ENCODE peak calls at places on chromosomes 5 and 9, in five cellular contexts. F is mesendoderm; U is IMR-90; Y is esophagus squamous epithelium; X is naive thymus-derived CD4-positive, alpha-beta T cell. Q is an unnamed sample.
A peak's percentile ranks its signal among the peaks of the same experiment; 100 is the strongest.

GRCh38 chr5:132474131-132474723 is 16.3 kb downstream of the IRF1 start:
- DNase-seq in F (peak; percentile 25), U (no peak), Y (no peak), X (no peak), Q (no peak)

GRCh38 chr9:29437515-29437914 is 1864.2 kb upstream of the C9orf72 start:
- DNase-seq in F (no peak), U (no peak), Y (no peak), X (no peak), Q (no peak)

GRCh38 chr5:170907758-170908157 is 45.9 kb downstream of the RANBP17 start:
- DNase-seq in F (no peak), U (peak; percentile 85), Y (no peak), X (no peak), Q (no peak)

GRCh38 chr5:127028822-127029457 is 1.4 kb downstream of the MARCHF3 start:
- DNase-seq in F (no peak), U (peak; percentile 36), Y (peak; percentile 6), X (no peak), Q (no peak)

GRCh38 chr5:145718956-145719355 is 116.2 kb downstream of the PRELID2 start:
- DNase-seq in F (peak; percentile 39), U (peak; percentile 65), Y (no peak), X (no peak), Q (no peak)

GRCh38 chr9:99253772-99254431 is 31.8 kb downstream of the SEC61B start:
- DNase-seq in F (peak; percentile 17), U (no peak), Y (no peak), X (no peak), Q (peak; percentile 21)

GRCh38 chr5:102807878-102808502 is 52.9 kb downstream of the PAM start:
- DNase-seq in F (peak; percentile 97), U (peak; percentile 79), Y (no peak), X (no peak), Q (no peak)

GRCh38 chr5:145130996-145131395 is 704.1 kb downstream of the PRELID2 start:
- DNase-seq in F (peak; percentile 11), U (no peak), Y (no peak), X (no peak), Q (no peak)

GRCh38 chr5:34598177-34598794 is 57.8 kb upstream of the RAI14 start:
- DNase-seq in F (no peak), U (peak; percentile 96), Y (no peak), X (no peak), Q (no peak)

GRCh38 chr5:24539625-24540024 is 105.2 kb downstream of the CDH10 start:
- DNase-seq in F (no peak), U (no peak), Y (no peak), X (no peak), Q (no peak)

GRCh38 chr5:54695198-54695966 is 177.8 kb downstream of the SNX18 start:
- DNase-seq in F (no peak), U (no peak), Y (no peak), X (no peak), Q (no peak)

GRCh38 chr9:96612105-96612965 is 7.3 kb downstream of the CDC14B start:
- DNase-seq in F (peak; percentile 18), U (peak; percentile 96), Y (no peak), X (no peak), Q (no peak)

GRCh38 chr5:139985733-139986132 is 57.4 kb downstream of the NRG2 start:
- DNase-seq in F (peak; percentile 56), U (peak; percentile 68), Y (no peak), X (no peak), Q (no peak)
- H3K4me3 ChIP-seq in F (no peak overlapping the region), U (no peak overlapping the region), Y (no peak overlapping the region), X (no peak overlapping the region), Q (no peak overlapping the region)

DNA sequence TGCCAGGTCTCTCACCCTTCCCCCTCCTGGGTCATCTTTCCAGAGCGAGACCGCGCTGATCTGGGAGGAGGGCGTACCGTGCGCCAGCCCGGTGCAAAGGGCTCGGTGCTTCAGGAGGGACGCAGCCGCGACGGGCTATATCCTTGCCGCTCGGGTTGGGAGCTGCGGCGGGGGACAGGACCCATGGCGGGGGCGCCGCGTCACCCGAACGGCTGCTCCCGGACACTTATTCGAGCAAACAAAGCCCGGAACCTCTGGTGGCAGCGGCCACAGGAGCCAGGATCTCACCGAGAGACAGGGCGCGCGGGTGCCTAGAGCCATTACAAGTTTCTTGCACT is 1.4 kb downstream of the SEMA6A start:
- DNase-seq in F (peak; percentile 64), U (no peak), Y (no peak), X (no peak), Q (no peak)
- H3K27me3 ChIP-seq in F (no peaks in the 10 kb centered on the region), U (peaks cover 49% of the 10 kb centered on the region), Y (peaks cover 61% of the 10 kb centered on the region), X (no peaks in the 10 kb centered on the region), Q (peaks cover 26% of the 10 kb centered on the region)

DNA sequence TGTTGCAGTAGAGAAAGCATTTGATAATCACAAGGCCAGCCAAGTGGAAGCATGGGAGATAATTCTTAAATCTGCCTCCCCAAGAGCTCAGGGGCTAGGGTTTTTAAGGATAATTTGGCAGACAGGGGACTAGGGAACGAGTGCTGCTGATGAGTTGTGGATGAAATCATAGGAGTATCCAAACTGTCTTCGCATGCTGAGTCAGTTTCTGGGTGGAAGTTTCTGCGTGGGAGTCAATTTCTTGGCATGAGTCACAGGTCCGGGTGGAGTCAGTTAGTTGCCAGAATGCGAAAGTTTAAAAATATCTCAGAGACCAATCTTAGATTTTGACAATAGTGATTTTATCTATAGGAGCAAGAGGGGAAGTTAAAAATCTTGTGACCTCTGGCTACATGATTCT is 112.6 kb downstream of the TMC1 start:
- DNase-seq in F (no peak), U (peak; percentile 53), Y (no peak), X (no peak), Q (no peak)
- H3K27ac ChIP-seq in F (no peak overlapping the region), U (no peak overlapping the region), Y (no peak overlapping the region), X (no peak overlapping the region), Q (no peak overlapping the region)

GRCh38 chr9:123637596-123637939 is 281.6 kb downstream of the CRB2 start:
- DNase-seq in F (no peak), U (peak; percentile 53), Y (no peak), X (no peak), Q (no peak)

GRCh38 chr9:123639743-123640142 is 283.7 kb downstream of the CRB2 start:
- DNase-seq in F (no peak), U (no peak), Y (no peak), X (no peak), Q (no peak)

GRCh38 chr9:123640792-123641222 is 284.8 kb downstream of the CRB2 start:
- DNase-seq in F (peak; percentile 78), U (no peak), Y (no peak), X (no peak), Q (no peak)

GRCh38 chr9:123642291-123643278 is 286.6 kb downstream of the CRB2 start:
- DNase-seq in F (no peak), U (peak; percentile 18), Y (no peak), X (no peak), Q (no peak)

GRCh38 chr9:123637940-123638634 is 282.1 kb downstream of the CRB2 start:
- DNase-seq in F (peak; percentile 44), U (peak; percentile 3), Y (no peak), X (peak; percentile 32), Q (no peak)
- H3K4me3 ChIP-seq in F (no peak overlapping the region), U (peak overlapping the region; percentile 63), Y (no peak overlapping the region), X (peak overlapping the region; percentile 32), Q (peak overlapping the region; percentile 26)

GRCh38 chr9:135085830-135086546 is 1.5 kb upstream of the OLFM1 start:
- DNase-seq in F (peak; percentile 87), U (peak; percentile 43), Y (no peak), X (no peak), Q (no peak)
- H3K27me3 ChIP-seq in F (peaks cover 6% of the 10 kb centered on the region), U (peaks cover 56% of the 10 kb centered on the region), Y (peaks cover 91% of the 10 kb centered on the region), X (no peaks in the 10 kb centered on the region), Q (peaks cover 4% of the 10 kb centered on the region)

GRCh38 chr5:56328753-56329560 is 95.8 kb upstream of the ANKRD55 start:
- DNase-seq in F (peak; percentile 88), U (peak; percentile 76), Y (no peak), X (peak; percentile 63), Q (peak; percentile 14)
- H3K27ac ChIP-seq in F (peak overlapping the region; percentile 52), U (peak overlapping the region; percentile 17), Y (no peak overlapping the region), X (peak overlapping the region; percentile 69), Q (peak overlapping the region; percentile 70)

GRCh38 chr5:181163487-181164075 is 16.2 kb downstream of the OR2V2 start:
- DNase-seq in F (peak; percentile 73), U (no peak), Y (no peak), X (no peak), Q (no peak)
- H3K4me3 ChIP-seq in F (peak overlapping the region; percentile 38), U (peak overlapping the region; percentile 12), Y (no peak overlapping the region), X (no peak overlapping the region), Q (no peak overlapping the region)